ENCODE peak calls at places on chromosome 9, in seven cellular contexts. C is NCI-H2029; D is lower leg skin; R is stimulated activated CD4-positive, alpha-beta T cell treated with anti-CD3 and anti-CD28 coated beads, Interleukin-4, amount 100 ng/mL, for 1 hour; X is T-cell; B is GM04504; W is T follicular helper cell. P is an unnamed sample.

GRCh38 chr9:94649100-94649855 is 10.0 kb upstream of the FBP1 start:
- DNase-seq in C (no peak), D (no peak), R (no peak), X (no peak), B (peak; percentile 71), W (no peak), P (peak; percentile 29)

GRCh38 chr9:120368799-120369198 is 211.2 kb downstream of the CDK5RAP2 start:
- DNase-seq in C (no peak), D (no peak), R (no peak), X (no peak), B (no peak), W (no peak), P (no peak)

GRCh38 chr9:123349691-123350480 is 6.1 kb upstream of the CRB2 start:
- DNase-seq in C (peak; percentile 35), D (peak; percentile 54), R (peak; percentile 50), X (peak; percentile 62), B (peak; percentile 28), W (peak; percentile 42), P (peak; percentile 83)

GRCh38 chr9:129378241-129378661 is 200.2 kb upstream of the IER5L start:
- DNase-seq in C (no peak), D (no peak), R (no peak), X (no peak), B (no peak), W (no peak), P (no peak)

GRCh38 chr9:135718616-135719015 is 16.6 kb downstream of the KCNT1 start:
- DNase-seq in C (no peak), D (no peak), R (no peak), X (no peak), B (no peak), W (no peak), P (peak; percentile 32)

GRCh38 chr9:16572005-16572727 is 298.3 kb downstream of the BNC2 start:
- DNase-seq in C (no peak), D (no peak), R (no peak), X (no peak), B (no peak), W (no peak), P (peak; percentile 29)

GRCh38 chr9:84226126-84226525 is 114.4 kb downstream of the SLC28A3 start:
- DNase-seq in C (no peak), D (no peak), R (no peak), X (no peak), B (no peak), W (no peak), P (no peak)

GRCh38 chr9:136244116-136244775 is 1.4 kb downstream of the QSOX2 start:
- DNase-seq in C (no peak), D (no peak), R (peak; percentile 60), X (peak; percentile 27), B (no peak), W (no peak), P (no peak)

GRCh38 chr9:13443380-13444271 is 164.1 kb upstream of the MPDZ start:
- DNase-seq in C (no peak), D (no peak), R (no peak), X (no peak), B (no peak), W (no peak), P (no peak)

GRCh38 chr9:93653762-93654161 is 77.4 kb downstream of the PHF2 start:
- DNase-seq in C (no peak), D (no peak), R (no peak), X (no peak), B (no peak), W (no peak), P (no peak)

GRCh38 chr9:36450110-36450732 is 50.2 kb upstream of the RNF38 start:
- DNase-seq in C (peak; percentile 48), D (no peak), R (no peak), X (no peak), B (no peak), W (no peak), P (peak; percentile 85)

GRCh38 chr9:38066907-38067610 is 2.0 kb downstream of the SHB start:
- DNase-seq in C (no peak), D (peak; percentile 64), R (peak; percentile 19), X (no peak), B (no peak), W (no peak), P (peak; percentile 74)

GRCh38 chr9:91727316-91727861 is 222.6 kb downstream of the ROR2 start:
- DNase-seq in C (peak; percentile 18), D (no peak), R (peak; percentile 19), X (no peak), B (no peak), W (no peak), P (peak; percentile 79)

GRCh38 chr9:119811030-119811429 is 441.8 kb upstream of the BRINP1 start:
- DNase-seq in C (no peak), D (no peak), R (no peak), X (no peak), B (peak; percentile 41), W (no peak), P (peak; percentile 81)

GRCh38 chr9:106753155-106753671 is 109.8 kb upstream of the ZNF462 start:
- DNase-seq in C (no peak), D (no peak), R (no peak), X (no peak), B (no peak), W (no peak), P (no peak)

GRCh38 chr9:91132576-91133073 is 229.1 kb downstream of the AUH start:
- DNase-seq in C (no peak), D (no peak), R (no peak), X (no peak), B (no peak), W (no peak), P (no peak)

P was measured in adipocyte.